ENCODE peak calls at places on chromosomes 6 and 20, in ten cellular contexts. B, D, S, E, V, L, P, X, I and C are unnamed samples.
A peak's percentile ranks its signal among the peaks of the same experiment; 100 is the strongest.

GRCh38 chr6:81822584-81822983 is 70.1 kb upstream of the TENT5A start:
- DNase-seq in V (no peak), I (no peak), E (peak; percentile 32), S (no peak), D (no peak), L (no peak), P (no peak), B (no peak), X (no peak), C (no peak)

GRCh38 chr6:153172815-153173214 is 41.7 kb upstream of the RGS17 start:
- DNase-seq in E (no peak), X (no peak), D (no peak), S (no peak), I (no peak), P (no peak), B (no peak), V (no peak), L (no peak), C (no peak)

GRCh38 chr20:37880726-37881591 is 22.0 kb upstream of the VSTM2L start:
- DNase-seq in B (no peak), P (no peak), I (no peak), V (no peak), X (no peak), E (no peak), S (no peak), D (no peak), L (peak; percentile 44), C (peak; percentile 100)

GRCh38 chr6:101422811-101423210 is 29.3 kb downstream of the GRIK2 start:
- DNase-seq in X (no peak), B (no peak), L (no peak), P (no peak), E (no peak), S (no peak), V (no peak), D (no peak), I (no peak), C (no peak)

GRCh38 chr20:5377484-5377883 is 60.7 kb upstream of the PROKR2 start:
- DNase-seq in S (no peak), B (no peak), P (no peak), D (no peak), I (no peak), X (no peak), V (no peak), L (no peak), E (no peak), C (no peak)

GRCh38 chr20:7694940-7695567 is 245.2 kb downstream of the HAO1 start:
- DNase-seq in B (no peak), L (no peak), I (no peak), D (no peak), V (no peak), E (no peak), X (no peak), S (peak; percentile 66), P (no peak), C (no peak)

GRCh38 chr6:109772961-109773431 is 81.9 kb downstream of the FIG4 start:
- DNase-seq in X (no peak), B (no peak), D (no peak), V (no peak), I (no peak), P (peak; percentile 52), E (no peak), S (peak; percentile 80), L (no peak), C (no peak)

GRCh38 chr20:55057779-55058415 is 582.5 kb downstream of the DOK5 start:
- DNase-seq in X (no peak), I (no peak), S (peak; percentile 3), L (no peak), B (no peak), V (no peak), E (no peak), P (no peak), D (no peak), C (peak; percentile 37)

GRCh38 chr6:132725471-132725870 is 11.6 kb upstream of the VNN1 start:
- DNase-seq in B (no peak), S (no peak), X (no peak), D (no peak), V (no peak), P (no peak), E (no peak), I (no peak), L (no peak), C (no peak)

GRCh38 chr6:14734416-14735340 is 511.2 kb upstream of the JARID2 start:
- DNase-seq in B (peak; percentile 54), P (peak; percentile 68), V (no peak), S (peak; percentile 97), L (peak; percentile 81), X (no peak), I (no peak), E (no peak), D (no peak), C (no peak)

GRCh38 chr6:66423047-66423446 is 716.0 kb upstream of the EYS start:
- DNase-seq in X (no peak), E (no peak), V (no peak), D (no peak), L (no peak), B (no peak), P (no peak), I (no peak), S (no peak), C (no peak)

GRCh38 chr6:166597711-166598440 is 11.4 kb upstream of the RAMACL start:
- DNase-seq in D (no peak), S (no peak), L (no peak), I (no peak), E (no peak), X (no peak), V (no peak), P (no peak), B (no peak), C (no peak)
- H3K27ac ChIP-seq in D (no peak overlapping the region), S (peak overlapping the region; percentile 96), L (no peak overlapping the region), I (no peak overlapping the region), E (peak overlapping the region; percentile 12), X (no peak overlapping the region), V (no peak overlapping the region), P (peak overlapping the region; percentile 93), B (no peak overlapping the region), C (no peak overlapping the region)

GRCh38 chr20:11395581-11395980 is 522.1 kb upstream of the BTBD3 start:
- DNase-seq in D (no peak), B (no peak), S (peak; percentile 49), V (no peak), L (no peak), P (no peak), E (no peak), I (no peak), X (no peak), C (no peak)
- H3K27ac ChIP-seq in D (no peak overlapping the region), B (no peak overlapping the region), S (no peak overlapping the region), V (no peak overlapping the region), L (no peak overlapping the region), P (no peak overlapping the region), E (no peak overlapping the region), I (no peak overlapping the region), X (no peak overlapping the region), C (no peak overlapping the region)

GRCh38 chr20:57618091-57618765 is 2.0 kb downstream of the ZBP1 start:
- DNase-seq in V (peak; percentile 15), P (no peak), B (no peak), E (peak; percentile 81), D (no peak), X (no peak), L (no peak), S (no peak), I (no peak), C (no peak)

GRCh38 chr20:57616143-57616951 is 3.9 kb downstream of the ZBP1 start:
- DNase-seq in B (no peak), E (peak; percentile 20), D (no peak), P (no peak), I (no peak), L (no peak), V (no peak), X (no peak), S (no peak), C (no peak)

GRCh38 chr20:57618766-57619052 is 1.5 kb downstream of the ZBP1 start:
- DNase-seq in E (no peak), V (no peak), D (no peak), I (no peak), S (no peak), P (no peak), X (no peak), B (no peak), L (no peak), C (no peak)

GRCh38 chr20:57615472-57615855 is 4.8 kb downstream of the ZBP1 start:
- DNase-seq in X (no peak), D (no peak), L (no peak), E (no peak), B (no peak), S (no peak), P (no peak), I (no peak), V (no peak), C (no peak)

GRCh38 chr20:57617079-57617795 is 3.0 kb downstream of the ZBP1 start:
- DNase-seq in V (no peak), I (no peak), X (no peak), D (no peak), S (no peak), B (no peak), P (no peak), L (no peak), E (no peak), C (no peak)
- H3K27ac ChIP-seq in V (no peak overlapping the region), I (no peak overlapping the region), X (no peak overlapping the region), D (no peak overlapping the region), S (no peak overlapping the region), B (no peak overlapping the region), P (no peak overlapping the region), L (no peak overlapping the region), E (peak overlapping the region; percentile 73), C (no peak overlapping the region)

GRCh38 chr20:50602432-50603088 is 88.8 kb downstream of the RIPOR3 start:
- DNase-seq in E (no peak), D (no peak), P (no peak), I (no peak), V (no peak), B (no peak), X (no peak), L (no peak), S (no peak), C (no peak)
- H3K27ac ChIP-seq in E (no peak overlapping the region), D (peak overlapping the region; percentile 15), P (no peak overlapping the region), I (no peak overlapping the region), V (no peak overlapping the region), B (no peak overlapping the region), X (no peak overlapping the region), L (no peak overlapping the region), S (no peak overlapping the region), C (no peak overlapping the region)

GRCh38 chr6:149231786-149232185 is 85.7 kb upstream of the TAB2 start:
- DNase-seq in L (peak; percentile 59), B (no peak), V (no peak), P (no peak), D (no peak), I (no peak), E (no peak), S (no peak), X (no peak), C (no peak)

GRCh38 chr6:149233056-149233715 is 84.3 kb upstream of the TAB2 start:
- DNase-seq in I (no peak), P (peak; percentile 96), E (no peak), B (no peak), X (no peak), D (peak; percentile 53), L (peak; percentile 76), V (peak; percentile 63), S (peak; percentile 99), C (peak; percentile 67)

GRCh38 chr6:149236584-149236983 is 80.9 kb upstream of the TAB2 start:
- DNase-seq in V (no peak), S (peak; percentile 90), B (no peak), X (no peak), P (no peak), E (no peak), I (no peak), D (no peak), L (peak; percentile 88), C (peak; percentile 72)

GRCh38 chr6:149235130-149235561 is 82.4 kb upstream of the TAB2 start:
- DNase-seq in V (no peak), S (peak; percentile 95), L (peak; percentile 93), B (peak; percentile 57), D (no peak), X (no peak), P (peak; percentile 72), I (peak; percentile 41), E (peak; percentile 44), C (peak; percentile 89)

GRCh38 chr6:149234051-149234962 is 83.2 kb upstream of the TAB2 start:
- DNase-seq in I (no peak), P (peak; percentile 60), D (no peak), V (peak; percentile 57), B (no peak), E (no peak), S (peak; percentile 83), L (no peak), X (no peak), C (no peak)
- H3K27ac ChIP-seq in I (no peak overlapping the region), P (peak overlapping the region; percentile 84), D (peak overlapping the region; percentile 30), V (peak overlapping the region; percentile 80), B (no peak overlapping the region), E (no peak overlapping the region), S (no peak overlapping the region), L (no peak overlapping the region), X (peak overlapping the region; percentile 81), C (no peak overlapping the region)